ENCODE peak calls at places on chromosomes 2 and 18, in four cellular contexts. M, N, L and S are unnamed samples.

GRCh38 chr18:47577520-47577919 is 326.1 kb upstream of the SKOR2 start:
- DNase-seq in L (no peak), M (no peak), N (no peak), S (no peak)

GRCh38 chr2:100058014-100058310 is 84.4 kb downstream of the AFF3 start:
- DNase-seq in L (no peak), M (no peak), N (peak; percentile 4), S (peak; percentile 36)

GRCh38 chr2:173240083-173240482 is 114.6 kb upstream of the CDCA7 start:
- DNase-seq in N (no peak), M (no peak), L (no peak), S (no peak)

GRCh38 chr2:65554765-65555561 is 122.6 kb upstream of the SPRED2 start:
- DNase-seq in L (no peak), N (no peak), M (no peak), S (peak; percentile 62)

GRCh38 chr18:46468431-46469180 is 188.4 kb downstream of the LOXHD1 start:
- DNase-seq in N (no peak), M (no peak), L (no peak), S (no peak)

GRCh38 chr2:153873062-153874048 is 1.6 kb downstream of the GALNT13 start:
- DNase-seq in L (no peak), N (no peak), M (no peak), S (no peak)

GRCh38 chr2:175004980-175005832 is at the start of gene CHN1:
- DNase-seq in M (peak; percentile 45), L (peak; percentile 53), N (peak; percentile 59), S (peak; percentile 88)

GRCh38 chr2:191622374-191623320 is 55.3 kb upstream of the NABP1 start:
- DNase-seq in N (no peak), M (no peak), L (no peak), S (no peak)

GRCh38 chr2:121810959-121811853 is 55.8 kb downstream of the TSN start:
- DNase-seq in M (peak; percentile 15), L (no peak), N (peak; percentile 86), S (peak; percentile 84)

GRCh38 chr2:65639156-65639876 is 206.9 kb upstream of the SPRED2 start:
- DNase-seq in L (no peak), N (peak; percentile 69), M (no peak), S (peak; percentile 15)

GRCh38 chr18:3603460-3604259 is 153.7 kb downstream of the TGIF1 start:
- DNase-seq in M (peak; percentile 91), L (no peak), N (peak; percentile 98), S (peak; percentile 98)

GRCh38 chr2:39516347-39517101 is 79.4 kb upstream of the MAP4K3 start:
- DNase-seq in N (peak; percentile 89), M (peak; percentile 46), L (no peak), S (peak; percentile 49)

GRCh38 chr2:70371753-70372152 is 69.9 kb upstream of the FAM136A start:
- DNase-seq in N (peak; percentile 88), L (no peak), M (no peak), S (peak; percentile 89)

GRCh38 chr18:70781860-70782453 is 493.1 kb downstream of the SOCS6 start:
- DNase-seq in L (peak; percentile 49), N (peak; percentile 60), M (peak; percentile 3), S (peak; percentile 57)

GRCh38 chr2:137964859-137965459 is 686 bp downstream of the HNMT start:
- DNase-seq in N (peak; percentile 6), L (no peak), M (no peak), S (no peak)

GRCh38 chr2:198499539-198499938 is 695.1 kb downstream of the PLCL1 start:
- DNase-seq in M (peak; percentile 6), N (peak; percentile 59), L (no peak), S (peak; percentile 88)

GRCh38 chr2:180966378-180966777 is 14.0 kb upstream of the UBE2E3 start:
- DNase-seq in L (no peak), M (no peak), N (no peak), S (no peak)
- H3K4me3 ChIP-seq in L (no peak overlapping the region), M (no peak overlapping the region), N (no peak overlapping the region), S (no peak overlapping the region)

DNA sequence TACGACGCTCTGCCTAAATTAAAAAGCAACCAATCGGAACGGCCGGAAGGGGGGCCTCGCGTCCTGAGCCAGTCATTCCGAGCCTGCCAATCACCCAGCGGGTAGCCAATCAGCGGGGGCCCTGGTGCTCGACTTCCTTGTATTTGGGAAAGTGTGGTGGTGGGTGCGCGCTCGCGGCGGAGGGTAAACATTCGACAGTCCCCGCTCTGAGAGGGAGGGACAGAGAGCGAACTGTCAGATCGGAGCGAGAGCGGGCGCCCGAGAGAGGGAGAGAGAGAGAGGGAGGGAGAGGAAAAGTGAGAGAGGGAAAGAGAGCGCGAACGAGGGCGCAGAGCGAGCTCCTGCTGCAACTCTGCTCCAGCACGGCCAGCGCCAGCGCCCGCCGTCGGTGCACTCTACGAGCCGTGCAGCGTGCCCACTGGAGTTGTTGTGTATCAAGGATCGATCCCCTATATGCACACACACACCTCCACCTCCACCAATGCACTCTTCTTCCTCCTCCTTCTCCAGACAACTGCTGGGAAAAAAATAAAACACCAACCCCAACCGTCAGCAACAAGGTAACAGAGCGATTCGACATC is at the start of gene POU3F3:
- DNase-seq in N (no peak), L (no peak), M (no peak), S (peak; percentile 24)
- H3K4me3 ChIP-seq in N (no peak within 1 kb of the TSS), L (peak within 1 kb of the TSS; percentile 26), M (no peak within 1 kb of the TSS), S (peak within 1 kb of the TSS; percentile 43)

DNA sequence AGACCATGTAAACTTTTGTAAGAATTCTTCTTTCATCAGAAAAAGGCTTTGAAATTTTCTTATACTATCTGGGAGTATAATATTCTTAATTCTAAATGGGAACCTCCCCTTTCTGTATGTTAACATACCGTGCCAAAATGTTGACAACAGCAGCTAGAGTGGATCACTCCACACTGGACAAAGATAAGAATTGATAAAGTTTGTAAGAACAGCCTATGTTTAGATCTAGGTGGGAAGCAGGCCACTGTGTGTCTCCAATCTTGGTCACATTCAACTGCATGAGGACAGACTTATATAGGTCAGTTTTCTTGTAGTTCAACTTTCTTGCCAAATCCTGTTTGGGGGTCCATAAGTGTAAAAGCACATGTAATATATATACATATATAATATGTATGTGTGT is 235.7 kb downstream of the RPIA start:
- DNase-seq in M (no peak), N (no peak), L (no peak), S (no peak)
- H3K4me3 ChIP-seq in M (no peak overlapping the region), N (no peak overlapping the region), L (no peak overlapping the region), S (no peak overlapping the region)

DNA sequence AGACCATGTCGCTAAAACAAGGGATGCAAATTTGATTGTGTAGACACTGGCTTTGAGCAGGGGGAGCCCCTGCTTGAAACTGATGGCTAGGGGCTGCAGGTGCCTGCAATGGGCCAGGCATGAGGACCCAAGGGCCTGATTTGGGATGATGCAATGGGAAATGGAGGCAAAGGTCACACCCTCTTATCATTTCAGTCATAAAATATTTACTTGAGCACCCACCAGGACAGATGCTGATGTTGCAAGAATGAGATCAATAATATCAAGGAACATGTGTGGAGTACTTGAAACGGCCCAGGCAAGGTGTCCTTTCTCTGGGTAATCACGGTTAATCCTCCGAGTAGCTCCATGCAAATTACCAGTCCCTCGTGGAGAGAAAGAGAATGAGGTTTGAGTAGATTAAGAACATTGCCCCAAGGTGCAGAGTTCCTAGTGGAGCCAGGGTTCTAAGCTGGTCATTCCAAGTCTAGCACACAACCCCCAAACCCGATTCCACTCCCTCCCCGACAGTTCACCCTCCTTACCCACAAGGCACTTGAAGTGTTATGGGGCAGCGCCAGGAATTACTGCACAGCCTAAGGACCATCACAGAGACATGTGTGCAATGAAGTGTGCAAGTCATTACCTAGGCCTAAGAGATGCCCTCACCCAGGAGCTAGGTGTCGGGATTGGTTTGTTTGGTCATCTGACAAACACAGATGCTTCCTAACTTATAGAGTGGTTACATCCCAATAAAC is 14.0 kb upstream of the TMBIM1 start:
- DNase-seq in N (no peak), M (no peak), L (no peak), S (no peak)
- H3K4me3 ChIP-seq in N (no peak overlapping the region), M (no peak overlapping the region), L (no peak overlapping the region), S (no peak overlapping the region)

GRCh38 chr18:69622961-69623360 is 222.3 kb downstream of the DOK6 start:
- DNase-seq in M (no peak), N (no peak), L (no peak), S (no peak)
- H3K4me3 ChIP-seq in M (no peak overlapping the region), N (no peak overlapping the region), L (no peak overlapping the region), S (no peak overlapping the region)

GRCh38 chr2:112181571-112182290 is 43.5 kb downstream of the FBLN7 start:
- DNase-seq in L (peak; percentile 62), N (no peak), M (no peak), S (no peak)
- H3K4me3 ChIP-seq in L (peak overlapping the region; percentile 77), N (no peak overlapping the region), M (no peak overlapping the region), S (no peak overlapping the region)